ENCODE peak calls at places on chromosome 22, in six cellular contexts. J, A, H, S, N and E are unnamed samples.

GRCh38 chr22:28208036-28208435 is 289.0 kb upstream of the PITPNB start:
- DNase-seq in J (no peak), A (no peak), H (no peak), S (no peak), N (no peak), E (no peak)

GRCh38 chr22:43956383-43956782 is 1.1 kb downstream of the SAMM50 start:
- DNase-seq in J (no peak), A (no peak), H (no peak), S (no peak), N (no peak), E (no peak)

GRCh38 chr22:22407061-22407460 is 101.5 kb downstream of the ZNF280B start:
- DNase-seq in J (no peak), A (no peak), H (no peak), S (no peak), N (no peak), E (no peak)

GRCh38 chr22:26416256-26416655 is 12.8 kb upstream of the ASPHD2 start:
- DNase-seq in J (no peak), A (no peak), H (no peak), S (no peak), N (no peak), E (no peak)

GRCh38 chr22:35921777-35922176 is 106.8 kb downstream of the RBFOX2 start:
- DNase-seq in J (peak; percentile 90), A (peak; percentile 76), H (peak; percentile 77), S (peak; percentile 30), N (no peak), E (peak; percentile 94)

GRCh38 chr22:34986461-34986977 is 79.4 kb upstream of the ISX start:
- DNase-seq in J (no peak), A (no peak), H (no peak), S (no peak), N (no peak), E (no peak)

GRCh38 chr22:46826438-46826837 is 64.0 kb downstream of the TBC1D22A start:
- DNase-seq in J (no peak), A (no peak), H (no peak), S (no peak), N (no peak), E (no peak)

GRCh38 chr22:23086787-23087186 is 16.5 kb downstream of the GNAZ start:
- DNase-seq in J (no peak), A (no peak), H (no peak), S (no peak), N (no peak), E (no peak)

GRCh38 chr22:21450858-21451331 is 16.3 kb upstream of the TMEM191C start:
- DNase-seq in J (peak; percentile 35), A (no peak), H (no peak), S (no peak), N (peak; percentile 15), E (no peak)

GRCh38 chr22:16970446-16970845 is 37.6 kb downstream of the GAB4 start:
- DNase-seq in J (no peak), A (no peak), H (no peak), S (no peak), N (no peak), E (no peak)

GRCh38 chr22:26673485-26673884 is 16.1 kb downstream of the MIAT start:
- DNase-seq in J (no peak), A (no peak), H (no peak), S (no peak), N (no peak), E (peak; percentile 13)

GRCh38 chr22:39396797-39397195 is 2.8 kb upstream of the TAB1 start:
- DNase-seq in J (no peak), A (no peak), H (no peak), S (no peak), N (no peak), E (no peak)

GRCh38 chr22:24683671-24684070 is 80.7 kb downstream of the GGT1 start:
- DNase-seq in J (no peak), A (no peak), H (no peak), S (no peak), N (no peak), E (peak; percentile 95)

GRCh38 chr22:12613199-12613598 is 2914.8 kb upstream of the OR11H1 start:
- DNase-seq in J (no peak), A (no peak), H (no peak), S (no peak), N (no peak), E (no peak)

GRCh38 chr22:36763576-36763975 is 12.3 kb downstream of the IFT27 start:
- DNase-seq in J (peak; percentile 43), A (no peak), H (no peak), S (no peak), N (peak; percentile 2), E (no peak)

GRCh38 chr22:42857845-42858481 is 890 bp upstream of the ARFGAP3 start:
- DNase-seq in J (no peak), A (no peak), H (no peak), S (no peak), N (peak; percentile 50), E (no peak)

GRCh38 chr22:26172389-26172990 is 3.2 kb downstream of the SEZ6L start:
- DNase-seq in J (no peak), A (peak; percentile 24), H (peak; percentile 13), S (no peak), N (no peak), E (peak; percentile 1)

GRCh38 chr22:22386602-22387385 is 121.7 kb downstream of the ZNF280B start:
- DNase-seq in J (no peak), A (no peak), H (no peak), S (no peak), N (no peak), E (no peak)

GRCh38 chr22:27170491-27170890 is 513.1 kb downstream of the MIAT start:
- DNase-seq in J (peak; percentile 81), A (peak; percentile 29), H (no peak), S (peak; percentile 60), N (peak; percentile 32), E (peak; percentile 65)

GRCh38 chr22:32660292-32660691 is 141.2 kb upstream of the TIMP3 start:
- DNase-seq in J (peak; percentile 84), A (peak; percentile 37), H (peak; percentile 4), S (no peak), N (peak; percentile 51), E (peak; percentile 86)

GRCh38 chr22:44730034-44730433 is 22.3 kb upstream of the ARHGAP8 start:
- DNase-seq in J (no peak), A (no peak), H (no peak), S (no peak), N (no peak), E (no peak)

GRCh38 chr22:50599816-50600454 is 658 bp upstream of the MAPK8IP2 start:
- DNase-seq in J (peak; percentile 72), A (no peak), H (no peak), S (no peak), N (peak; percentile 83), E (peak; percentile 40)

GRCh38 chr22:25754527-25755202 is 12.7 kb downstream of the MYO18B start:
- DNase-seq in J (peak; percentile 91), A (no peak), H (no peak), S (peak; percentile 85), N (no peak), E (peak; percentile 74)

GRCh38 chr22:24486501-24486921 is 8.6 kb upstream of the UPB1 start:
- DNase-seq in J (no peak), A (no peak), H (no peak), S (no peak), N (no peak), E (peak; percentile 59)

GRCh38 chr22:19965771-19966709 is 24.4 kb upstream of the TXNRD2 start:
- DNase-seq in J (no peak), A (no peak), H (no peak), S (no peak), N (no peak), E (no peak)
- TF ChIP-seq CTCF in J (no peak), A (peak; percentile 49), H (peak; percentile 49), S (peak; percentile 24), N (no peak), E (peak; percentile 48)

DNA sequence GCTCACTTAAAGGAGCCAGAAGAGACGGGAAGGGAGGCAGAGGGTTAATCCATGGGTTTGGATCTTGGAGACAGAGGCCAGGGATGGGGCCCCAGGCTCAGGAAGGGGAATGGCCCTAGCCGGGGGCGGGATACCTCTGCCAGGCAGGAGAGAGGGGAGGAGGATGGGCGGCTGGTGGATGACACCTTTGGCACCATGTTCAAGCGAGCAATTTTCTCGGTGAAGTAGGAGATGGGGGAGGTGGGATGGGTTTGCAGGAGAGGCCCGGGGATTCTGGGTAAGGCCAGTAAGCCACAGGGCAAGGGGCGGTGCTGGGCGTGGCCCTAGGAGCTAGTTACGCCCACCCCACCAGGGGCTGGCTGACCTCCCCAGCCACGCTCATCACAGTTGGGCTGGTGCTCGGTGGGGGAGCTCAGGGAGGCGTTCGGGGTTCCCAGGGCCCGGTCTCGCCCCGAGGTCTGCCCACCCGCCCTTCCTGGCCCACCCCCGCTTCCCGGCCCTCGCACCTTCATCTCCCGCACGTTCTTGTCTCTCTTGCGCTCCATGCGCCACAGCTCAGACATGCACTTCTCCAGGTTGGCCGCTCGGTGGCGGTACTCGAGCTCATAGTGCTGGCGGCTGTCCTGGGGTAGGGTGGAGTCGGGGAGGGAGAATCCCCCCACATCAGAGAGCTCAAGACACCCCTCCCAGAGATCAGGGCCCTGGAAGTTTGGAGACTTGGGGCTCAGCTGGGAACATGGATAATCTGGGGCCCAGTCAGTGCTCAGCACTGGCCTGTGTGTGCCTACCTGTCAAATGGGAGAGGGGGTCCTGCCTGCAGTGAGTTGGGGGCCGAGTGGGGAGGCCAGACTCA is 12.7 kb downstream of the BAIAP2L2 start:
- DNase-seq in J (no peak), A (peak; percentile 15), H (no peak), S (no peak), N (no peak), E (peak; percentile 13)
- TF ChIP-seq CTCF in J (no peak), A (peak; percentile 68), H (no peak), S (peak; percentile 20), N (no peak), E (peak; percentile 47)

GRCh38 chr22:45726081-45726480 is 54.4 kb downstream of the ATXN10 start:
- DNase-seq in J (no peak), A (no peak), H (no peak), S (no peak), N (no peak), E (no peak)

GRCh38 chr22:45731041-45731797 is 59.6 kb downstream of the ATXN10 start:
- DNase-seq in J (no peak), A (no peak), H (no peak), S (no peak), N (no peak), E (peak; percentile 23)

GRCh38 chr22:45735273-45735672 is 63.6 kb downstream of the ATXN10 start:
- DNase-seq in J (no peak), A (no peak), H (no peak), S (no peak), N (no peak), E (no peak)

DNA sequence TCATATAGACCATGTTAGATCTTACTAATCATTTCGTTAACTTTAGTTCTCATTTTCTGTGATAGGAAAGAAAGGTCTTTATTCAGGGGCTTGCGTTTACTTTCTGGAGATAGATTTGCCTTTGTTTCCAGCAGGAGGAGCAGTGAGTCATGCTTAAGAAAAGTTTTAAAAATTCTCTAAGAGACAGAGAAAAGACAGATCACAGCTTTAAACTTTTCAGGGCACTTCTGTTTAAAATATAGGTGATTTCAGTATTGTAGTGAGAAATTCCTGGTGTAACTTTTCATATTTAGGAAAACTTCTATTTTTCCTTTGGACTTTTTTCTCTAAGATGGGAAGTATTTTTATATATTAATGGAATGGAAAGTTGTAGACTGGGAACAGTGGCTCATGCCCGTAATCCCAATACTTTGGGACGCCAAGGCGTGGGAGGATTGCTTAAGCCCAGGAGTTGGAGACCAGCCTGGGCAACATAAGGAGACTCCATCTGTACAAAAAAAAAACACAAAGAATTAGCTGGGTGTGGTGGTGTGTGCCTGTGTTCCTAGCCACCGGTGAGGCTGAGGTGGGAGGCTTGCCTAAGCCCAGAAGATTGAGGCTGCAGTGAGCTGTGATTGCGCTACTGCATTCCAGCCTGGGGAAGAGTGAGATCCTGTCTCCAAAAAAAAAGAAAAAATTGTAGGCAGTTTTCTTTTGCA is 60.3 kb downstream of the ATXN10 start:
- DNase-seq in J (no peak), A (no peak), H (no peak), S (no peak), N (no peak), E (peak; percentile 55)
- TF ChIP-seq CTCF in J (no peak), A (peak; percentile 30), H (peak; percentile 37), S (peak; percentile 37), N (no peak), E (peak; percentile 56)

GRCh38 chr22:41217553-41218157 is 12.5 kb downstream of the L3MBTL2 start:
- DNase-seq in J (peak; percentile 90), A (no peak), H (no peak), S (no peak), N (peak; percentile 84), E (peak; percentile 93)
- TF ChIP-seq CTCF in J (no peak), A (no peak), H (no peak), S (no peak), N (no peak), E (no peak)